ENCODE peak calls at places on chromosomes 5 and 9, in four cellular contexts. E, I, V and J are unnamed samples.

GRCh38 chr5:14727428-14727865 is 62.9 kb downstream of the OTULIN start:
- DNase-seq in E (peak), I (peak), V (peak), J (peak)

GRCh38 chr9:70634696-70635095 is 220.2 kb upstream of the KLF9 start:
- DNase-seq in E (no peak), V (no peak), I (no peak), J (no peak)

GRCh38 chr5:133907075-133907474 is 61.4 kb downstream of the C5orf15 start:
- DNase-seq in V (no peak), E (no peak), I (no peak), J (no peak)

GRCh38 chr9:30775236-30775635 is 1609.2 kb upstream of the ACO1 start:
- DNase-seq in I (no peak), V (no peak), E (no peak), J (no peak)

GRCh38 chr9:33860200-33860871 is 43.4 kb downstream of the UBE2R2 start:
- DNase-seq in E (no peak), V (no peak), I (no peak), J (no peak)

GRCh38 chr9:19102181-19102630 is 498 bp downstream of the HAUS6 start:
- DNase-seq in E (peak), V (peak), I (no peak), J (no peak)

GRCh38 chr9:109182940-109183798 is 16.1 kb upstream of the FRRS1L start:
- DNase-seq in V (peak), I (no peak), E (peak), J (peak)

GRCh38 chr9:133249337-133249736 is 25.7 kb downstream of the ABO start:
- DNase-seq in I (no peak), V (no peak), E (no peak), J (no peak)

GRCh38 chr5:132176987-132177386 is 50.7 kb downstream of the P4HA2 start:
- DNase-seq in V (no peak), I (no peak), E (no peak), J (no peak)

GRCh38 chr9:74379718-74380117 is 117.4 kb upstream of the RORB start:
- DNase-seq in V (peak), I (peak), E (peak), J (peak)

GRCh38 chr9:84266087-84266561 is 74.4 kb downstream of the SLC28A3 start:
- DNase-seq in E (peak), V (no peak), I (no peak), J (peak)

GRCh38 chr5:126339215-126339805 is 83.9 kb upstream of the GRAMD2B start:
- DNase-seq in I (no peak), E (peak), V (peak), J (peak)

GRCh38 chr9:2317591-2317990 is 302.4 kb downstream of the SMARCA2 start:
- DNase-seq in E (no peak), V (no peak), I (no peak), J (no peak)

GRCh38 chr9:89806371-89807100 is 201.7 kb downstream of the GADD45G start:
- DNase-seq in I (no peak), E (no peak), V (no peak), J (no peak)

GRCh38 chr5:40414922-40415321 is 264.8 kb upstream of the PTGER4 start:
- DNase-seq in V (no peak), I (no peak), E (no peak), J (no peak)

GRCh38 chr5:181059297-181060230 is 19.5 kb downstream of the BTNL9 start:
- DNase-seq in V (no peak), I (no peak), E (no peak), J (no peak)

GRCh38 chr5:142601432-142601831 is 84.5 kb downstream of the FGF1 start:
- DNase-seq in E (no peak), V (no peak), I (no peak), J (no peak)

GRCh38 chr5:117680421-117680820 is 1105.8 kb upstream of the SEMA6A start:
- DNase-seq in E (no peak), V (no peak), I (no peak), J (no peak)

GRCh38 chr9:134059188-134059641 is 8.6 kb downstream of the BRD3 start:
- DNase-seq in E (no peak), V (no peak), I (no peak), J (no peak)

GRCh38 chr5:149635394-149635793 is 54.1 kb downstream of the ARHGEF37 start:
- DNase-seq in V (no peak), E (no peak), I (no peak), J (no peak)

GRCh38 chr5:149638136-149638535 is 56.8 kb downstream of the ARHGEF37 start:
- DNase-seq in E (no peak), I (no peak), V (no peak), J (no peak)

GRCh38 chr5:149636191-149636860 is 55.0 kb downstream of the ARHGEF37 start:
- DNase-seq in I (no peak), V (no peak), E (no peak), J (no peak)

GRCh38 chr5:149638546-149639241 is 57.4 kb downstream of the ARHGEF37 start:
- DNase-seq in V (no peak), I (no peak), E (no peak), J (no peak)

GRCh38 chr5:149636861-149637246 is 55.6 kb downstream of the ARHGEF37 start:
- DNase-seq in E (peak), I (peak), V (peak), J (peak)
- TF ChIP-seq RFX5 in E (no peak), I (no peak), V (no peak), J (no peak)

GRCh38 chr5:79236970-79237734 is 1.2 kb downstream of the JMY start:
- DNase-seq in E (peak), V (peak), I (no peak), J (peak)
- TF ChIP-seq JUN in E (no peak), V (no peak), I (no peak), J (no peak)

GRCh38 chr9:100639851-100640250 is 62.0 kb downstream of the CAVIN4 start:
- DNase-seq in I (no peak), V (no peak), E (no peak), J (no peak)
- TF ChIP-seq RFX5 in I (no peak), V (no peak), E (no peak), J (no peak)

DNA sequence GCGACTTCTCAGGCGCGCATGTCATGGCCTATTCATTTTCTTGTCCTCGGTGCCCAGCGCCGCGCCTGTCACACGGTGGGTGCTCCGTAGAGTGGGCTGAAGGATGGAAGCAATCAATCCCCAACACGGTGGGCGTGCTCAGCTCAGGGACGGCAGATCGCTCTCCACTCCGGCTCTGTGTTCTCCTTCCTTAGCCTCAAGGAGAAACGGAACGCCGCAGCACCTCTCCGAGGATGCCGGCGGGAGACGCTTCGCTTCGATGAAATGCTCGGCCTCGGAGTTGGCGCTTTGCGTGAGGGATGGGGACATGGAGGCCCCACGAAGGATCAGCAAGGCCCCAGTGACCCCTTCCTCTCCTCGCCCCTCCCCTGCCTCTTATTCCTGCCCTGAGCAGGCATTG is 199.5 kb downstream of the C9orf50 start:
- DNase-seq in V (no peak), I (no peak), E (no peak), J (no peak)
- TF ChIP-seq JUN in V (no peak), I (no peak), E (no peak), J (no peak)

GRCh38 chr5:59039296-59040006 is 456.6 kb downstream of the RAB3C start:
- DNase-seq in V (no peak), I (no peak), E (no peak), J (peak)
- TF ChIP-seq RFX5 in V (no peak), I (no peak), E (no peak), J (no peak)

GRCh38 chr5:38871211-38871610 is 25.4 kb downstream of the OSMR start:
- DNase-seq in V (no peak), I (no peak), E (no peak), J (no peak)
- TF ChIP-seq JUN in V (no peak), I (no peak), E (no peak), J (no peak)

GRCh38 chr5:88837817-88838216 is 45.2 kb downstream of the MEF2C start:
- DNase-seq in V (no peak), I (no peak), E (no peak), J (no peak)

GRCh38 chr5:88837222-88837621 is 45.8 kb downstream of the MEF2C start:
- DNase-seq in V (no peak), E (no peak), I (no peak), J (no peak)

GRCh38 chr5:88834499-88834898 is 48.5 kb downstream of the MEF2C start:
- DNase-seq in V (no peak), E (no peak), I (no peak), J (no peak)

GRCh38 chr5:88838500-88838899 is 44.5 kb downstream of the MEF2C start:
- DNase-seq in V (no peak), E (no peak), I (no peak), J (no peak)

GRCh38 chr5:88836195-88836838 is 46.7 kb downstream of the MEF2C start:
- DNase-seq in E (no peak), I (no peak), V (peak), J (no peak)
- TF ChIP-seq RFX5 in E (no peak), I (no peak), V (no peak), J (no peak)

GRCh38 chr9:21684831-21685362 is 117.5 kb upstream of the MTAP start:
- DNase-seq in V (no peak), I (no peak), E (peak), J (peak)
- TF ChIP-seq JUN in V (no peak), I (no peak), E (no peak), J (peak)

GRCh38 chr5:36090033-36090432 is 23.4 kb upstream of the UGT3A2 start:
- DNase-seq in E (peak), I (peak), V (no peak), J (peak)
- TF ChIP-seq RFX5 in E (no peak), I (no peak), V (no peak), J (no peak)